ENCODE peak calls at places on chromosomes 3 and 15, in four cellular contexts. H, Q, W and O are unnamed samples. For H3K27me3, the result is how much of the 10 kb centered on the place peaks cover.

GRCh38 chr3:157081681-157082210 is 78.2 kb downstream of the CCNL1 start:
- DNase-seq in H (peak), Q (peak), W (peak), O (peak)

GRCh38 chr15:51076898-51077564 is 17.7 kb downstream of the TNFAIP8L3 start:
- DNase-seq in H (no peak), Q (no peak), W (peak), O (peak)

GRCh38 chr3:27684302-27684701 is 37.8 kb downstream of the EOMES start:
- DNase-seq in H (no peak), Q (no peak), W (no peak), O (no peak)

GRCh38 chr3:63441262-63441661 is 163.2 kb downstream of the SYNPR start:
- DNase-seq in H (no peak), Q (no peak), W (no peak), O (no peak)

GRCh38 chr3:195591852-195592251 is 8.1 kb upstream of the APOD start:
- DNase-seq in H (no peak), Q (no peak), W (no peak), O (no peak)

GRCh38 chr15:74275957-74276356 is 39.8 kb downstream of the CCDC33 start:
- DNase-seq in H (peak), Q (peak), W (no peak), O (peak)

GRCh38 chr3:148863814-148864213 is 1.3 kb upstream of the CPA3 start:
- DNase-seq in H (no peak), Q (no peak), W (no peak), O (no peak)

GRCh38 chr15:74263473-74263872 is 27.3 kb downstream of the CCDC33 start:
- DNase-seq in H (no peak), Q (no peak), W (no peak), O (peak)

GRCh38 chr3:163071684-163072083 is 1575.1 kb downstream of the OTOL1 start:
- DNase-seq in H (no peak), Q (no peak), W (no peak), O (no peak)

GRCh38 chr3:40268708-40269524 is 40.6 kb upstream of the EIF1B start:
- DNase-seq in H (no peak), Q (no peak), W (no peak), O (no peak)
- H3K27me3 ChIP-seq in H (under half), Q (under half), W (under half), O (under half)

DNA sequence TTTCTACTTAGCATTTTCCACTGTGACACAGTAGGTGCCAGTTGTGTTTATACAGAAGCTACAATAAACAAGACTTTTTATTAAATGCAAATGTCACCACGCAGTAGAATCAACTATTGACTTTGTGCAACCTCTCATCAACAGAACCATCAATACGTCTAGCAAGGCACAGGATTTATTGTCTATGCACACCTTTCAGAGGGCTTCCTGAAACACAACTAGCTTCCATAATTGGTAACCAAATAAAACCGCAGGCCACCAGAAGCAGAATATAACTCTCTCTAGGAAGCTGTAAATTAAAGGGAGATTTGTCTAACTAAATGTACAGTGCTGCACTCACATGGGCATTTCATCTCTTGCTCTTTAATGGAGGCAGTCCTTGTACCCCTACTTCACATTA is 93.1 kb downstream of the FHIT start:
- DNase-seq in H (no peak), Q (no peak), W (no peak), O (no peak)
- H3K27me3 ChIP-seq in H (under half), Q (under half), W (under half), O (under half)

GRCh38 chr15:89387140-89387903 is 52.7 kb upstream of the POLG start:
- DNase-seq in H (no peak), Q (no peak), W (no peak), O (no peak)
- H3K27me3 ChIP-seq in H (under half), Q (under half), W (under half), O (half or more)

GRCh38 chr15:88707766-88708165 is 69.0 kb downstream of the ISG20 start:
- DNase-seq in H (no peak), Q (no peak), W (no peak), O (no peak)
- H3K27me3 ChIP-seq in H (under half), Q (under half), W (under half), O (under half)

GRCh38 chr3:70086336-70086735 is 86.8 kb downstream of the SAMMSON start:
- DNase-seq in H (no peak), Q (no peak), W (no peak), O (no peak)
- H3K27me3 ChIP-seq in H (under half), Q (under half), W (under half), O (under half)

GRCh38 chr15:69978603-69979002 is 119.1 kb downstream of the TLE3 start:
- DNase-seq in H (no peak), Q (no peak), W (no peak), O (no peak)

GRCh38 chr15:69979269-69979668 is 118.4 kb downstream of the TLE3 start:
- DNase-seq in H (no peak), Q (no peak), W (no peak), O (peak)

GRCh38 chr15:69982037-69982436 is 115.7 kb downstream of the TLE3 start:
- DNase-seq in H (no peak), Q (no peak), W (no peak), O (no peak)

GRCh38 chr15:69980311-69981059 is 117.2 kb downstream of the TLE3 start:
- DNase-seq in H (no peak), Q (no peak), W (no peak), O (no peak)

GRCh38 chr15:69979783-69980182 is 117.9 kb downstream of the TLE3 start:
- DNase-seq in H (no peak), Q (no peak), W (no peak), O (no peak)
- H3K27me3 ChIP-seq in H (under half), Q (under half), W (under half), O (under half)

GRCh38 chr3:68909719-68910118 is 22.6 kb downstream of the TAFA4 start:
- DNase-seq in H (no peak), Q (no peak), W (no peak), O (no peak)
- H3K27me3 ChIP-seq in H (under half), Q (half or more), W (under half), O (under half)